ENCODE peak calls at places on chromosomes 1 and 21, in six cellular contexts. M is A549, K is endothelial cell of umbilical vein, Q is K562, F is GM12878, X is HepG2. V is an unnamed sample.

GRCh38 chr1:27863552-27863943 is 8.8 kb upstream of the THEMIS2 start:
- DNase-seq in M (no peak), K (no peak), Q (no peak), F (no peak), X (no peak), V (peak; percentile 57)

GRCh38 chr1:62774971-62775578 is 8.9 kb upstream of the ATG4C start:
- DNase-seq in M (no peak), K (no peak), Q (peak; percentile 32), F (no peak), X (no peak), V (peak; percentile 37)

GRCh38 chr1:233289676-233290075 is 5.8 kb downstream of the PCNX2 start:
- DNase-seq in M (no peak), K (peak; percentile 23), Q (no peak), F (no peak), X (no peak), V (no peak)

GRCh38 chr21:33162436-33162921 is 67.3 kb upstream of the IFNAR2 start:
- DNase-seq in M (no peak), K (no peak), Q (no peak), F (no peak), X (no peak), V (no peak)

GRCh38 chr1:6776895-6777294 is 8.4 kb upstream of the CAMTA1 start:
- DNase-seq in M (no peak), K (no peak), Q (no peak), F (no peak), X (no peak), V (no peak)

GRCh38 chr21:28614816-28615215 is 377.9 kb downstream of the LTN1 start:
- DNase-seq in M (no peak), K (no peak), Q (no peak), F (no peak), X (no peak), V (no peak)

GRCh38 chr1:153488731-153489130 is 28.3 kb upstream of the S100A7 start:
- DNase-seq in M (no peak), K (no peak), Q (no peak), F (no peak), X (no peak), V (no peak)

GRCh38 chr1:50491142-50491541 is 67.9 kb upstream of the DMRTA2 start:
- DNase-seq in M (no peak), K (no peak), Q (no peak), F (no peak), X (no peak), V (no peak)

DNA sequence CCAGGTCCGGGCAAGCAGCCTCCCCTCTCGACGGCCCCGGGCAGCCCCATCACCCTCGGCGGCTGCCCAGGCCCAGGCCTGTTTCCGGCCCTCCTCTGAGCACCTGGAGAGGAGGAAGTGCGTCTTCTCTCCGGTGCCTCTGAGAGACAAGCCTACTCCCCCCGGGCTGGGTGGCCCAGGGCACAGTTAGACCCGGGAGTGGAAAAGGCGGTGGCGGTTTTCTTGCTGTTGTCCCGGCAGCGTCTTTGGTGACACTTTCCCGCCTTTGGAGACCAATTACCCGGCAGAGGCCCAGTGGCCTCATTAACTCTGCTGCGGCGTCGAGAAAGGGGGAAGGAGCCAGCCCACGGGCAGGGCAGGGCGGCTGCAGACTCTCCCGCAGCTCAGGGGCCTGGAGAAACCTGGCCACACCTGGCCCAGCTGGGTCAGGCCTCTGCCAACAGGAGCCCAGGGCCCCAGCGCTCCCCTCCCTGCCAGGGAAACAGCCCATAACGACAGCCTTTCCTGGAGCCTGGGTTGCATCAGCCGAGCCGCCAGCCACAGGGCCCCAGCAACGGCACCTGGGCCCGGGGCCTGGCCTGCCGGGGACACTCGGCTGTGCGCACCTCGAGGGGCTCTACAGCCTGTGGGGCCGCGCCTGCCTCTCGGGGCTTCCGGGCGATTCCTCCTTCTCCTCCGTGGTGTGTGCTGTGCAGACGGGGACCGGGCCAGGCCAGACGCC is 28.4 kb upstream of the C1orf159 start:
- DNase-seq in M (no peak), K (no peak), Q (no peak), F (no peak), X (no peak), V (peak; percentile 53)
- TF ChIP-seq POLR2A in M (no peak), K (no peak), Q (no peak), F (no peak), X (no peak), V (no peak)

GRCh38 chr1:108033486-108034081 is 68.6 kb upstream of the VAV3 start:
- DNase-seq in M (no peak), K (no peak), Q (no peak), F (no peak), X (peak; percentile 28), V (no peak)

GRCh38 chr1:108028841-108029401 is 63.9 kb upstream of the VAV3 start:
- DNase-seq in M (no peak), K (no peak), Q (no peak), F (no peak), X (no peak), V (peak; percentile 36)

GRCh38 chr1:108038837-108039236 is 73.9 kb upstream of the VAV3 start:
- DNase-seq in M (no peak), K (no peak), Q (no peak), F (no peak), X (no peak), V (no peak)

GRCh38 chr1:108036796-108037545 is 72.0 kb upstream of the VAV3 start:
- DNase-seq in M (no peak), K (no peak), Q (no peak), F (no peak), X (no peak), V (no peak)

DNA sequence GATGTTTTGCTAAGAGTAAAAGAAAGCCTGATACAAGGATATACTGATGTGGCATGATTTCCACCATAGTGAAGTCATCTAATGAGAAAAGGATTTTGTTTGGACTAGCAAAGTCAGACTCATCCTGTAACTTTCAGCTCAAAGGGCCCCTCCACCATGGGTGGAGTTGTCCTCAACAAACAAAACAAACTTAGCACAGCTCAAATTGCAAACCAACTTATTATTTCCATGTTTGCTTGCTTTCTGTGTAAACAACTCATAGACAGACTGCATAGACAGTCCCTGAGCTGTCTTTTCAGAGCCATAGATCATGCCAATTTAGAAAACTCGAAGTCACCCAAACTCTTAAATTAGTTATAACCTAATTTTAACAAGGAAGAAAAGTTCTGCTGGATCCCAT is 69.4 kb upstream of the VAV3 start:
- DNase-seq in M (no peak), K (no peak), Q (no peak), F (no peak), X (no peak), V (no peak)
- TF ChIP-seq MYC in M (no peak), K (no peak), Q (no peak), F (no peak), X (no peak), V (no peak)

GRCh38 chr1:114558548-114558947 is 22.9 kb downstream of the BCAS2 start:
- DNase-seq in M (peak; percentile 18), K (no peak), Q (peak; percentile 37), F (no peak), X (peak; percentile 18), V (peak; percentile 31)
- TF ChIP-seq CTCF in M (peak; percentile 39), K (no peak), Q (peak; percentile 80), F (peak; percentile 32), X (peak; percentile 48), V (no peak)

DNA sequence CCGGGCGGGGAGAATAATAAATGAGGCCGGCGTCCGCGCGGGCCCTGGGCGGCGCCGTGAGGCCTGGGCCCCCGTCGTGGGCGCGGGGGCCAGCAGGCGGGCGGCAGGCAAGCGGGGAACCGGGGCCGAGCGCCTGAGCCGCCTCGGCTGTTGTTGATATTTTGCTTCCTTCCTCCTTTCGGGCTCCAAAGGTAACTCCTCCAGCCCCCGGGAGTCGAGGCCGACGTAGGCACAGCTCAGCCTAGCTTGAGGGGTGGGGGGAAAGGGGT is at the start of gene MEF2D:
- DNase-seq in M (no peak), K (no peak), Q (peak; percentile 94), F (no peak), X (no peak), V (no peak)
- TF ChIP-seq POLR2A in M (no peak), K (no peak), Q (no peak), F (no peak), X (no peak), V (peak; percentile 38)

GRCh38 chr1:45328680-45329079 is 2.0 kb downstream of the HPDL start:
- DNase-seq in M (no peak), K (no peak), Q (no peak), F (no peak), X (no peak), V (no peak)
- TF ChIP-seq MYC in M (no peak), K (no peak), Q (no peak), F (no peak), X (no peak), V (no peak)

GRCh38 chr21:45289655-45290515 is 2.2 kb upstream of the POFUT2 start:
- DNase-seq in M (peak; percentile 21), K (no peak), Q (peak; percentile 32), F (no peak), X (no peak), V (peak; percentile 38)

GRCh38 chr21:45289134-45289533 is 1.4 kb upstream of the POFUT2 start:
- DNase-seq in M (no peak), K (no peak), Q (no peak), F (no peak), X (no peak), V (no peak)

GRCh38 chr21:45286671-45287437 is 841 bp downstream of the POFUT2 start:
- DNase-seq in M (no peak), K (peak; percentile 20), Q (no peak), F (no peak), X (no peak), V (no peak)

GRCh38 chr21:45287438-45288391 is at the start of gene POFUT2:
- DNase-seq in M (peak; percentile 83), K (peak; percentile 97), Q (peak; percentile 98), F (peak; percentile 82), X (peak; percentile 86), V (peak; percentile 92)

GRCh38 chr21:45288441-45288841 is 746 bp upstream of the POFUT2 start:
- DNase-seq in M (no peak), K (no peak), Q (no peak), F (no peak), X (no peak), V (no peak)
- TF ChIP-seq CTCF in M (no peak), K (no peak), Q (no peak), F (no peak), X (no peak), V (no peak)

DNA sequence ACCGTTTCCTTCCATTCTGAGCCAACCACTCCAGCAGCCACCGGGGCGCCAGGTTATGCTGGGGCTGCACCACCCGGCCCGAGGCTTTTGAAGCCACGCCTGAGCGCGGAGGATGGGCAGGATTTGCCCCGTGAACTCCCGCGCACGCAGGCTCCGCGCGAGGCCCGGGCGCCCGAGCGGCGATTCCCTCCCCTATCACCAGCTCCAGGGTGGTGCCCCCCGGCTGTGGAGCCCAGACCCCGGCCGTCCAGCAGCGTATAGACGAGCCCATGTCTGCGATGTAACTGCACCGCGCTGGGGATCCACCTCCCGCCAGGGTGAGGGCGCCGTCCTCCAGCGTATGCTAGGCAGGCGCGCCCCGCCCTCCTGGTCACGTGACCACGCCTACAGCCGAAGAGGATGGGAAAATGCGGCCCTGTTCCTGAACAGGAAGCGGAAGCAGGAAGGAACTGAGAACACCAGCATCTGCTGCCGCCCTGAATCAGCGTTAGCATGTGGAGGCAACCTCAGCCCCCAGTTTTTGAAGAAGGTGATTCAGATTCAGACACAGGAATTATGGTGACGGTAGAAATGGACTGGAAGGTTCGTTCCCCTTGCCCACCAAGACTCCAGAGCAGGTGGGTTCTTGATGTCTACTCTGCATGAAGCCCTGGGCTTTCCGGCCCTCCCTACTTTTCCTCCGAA is 46.0 kb downstream of the VPS26C start:
- DNase-seq in M (peak; percentile 79), K (peak; percentile 93), Q (peak; percentile 94), F (peak; percentile 86), X (peak; percentile 93), V (peak; percentile 95)
- TF ChIP-seq POLR2A in M (peak; percentile 94), K (no peak), Q (peak; percentile 79), F (peak; percentile 92), X (peak; percentile 91), V (peak; percentile 68)

V was measured in NB4.